ENCODE peak calls at places on chromosomes 13 and 19, in nine cellular contexts. L is upper lobe of left lung, P is psoas muscle, U is bronchial epithelial cell, I is NB4, J is lower leg skin, K is BE2C, H is osteoblast, O is HL-60. G is an unnamed sample.
A peak's percentile ranks its signal among the peaks of the same experiment; 100 is the strongest.

GRCh38 chr13:52933547-52934167 is 85.2 kb upstream of the PCDH8 start:
- DNase-seq in L (peak; percentile 53), P (no peak), U (no peak), I (no peak), J (no peak), K (no peak), H (no peak), O (no peak), G (no peak)

GRCh38 chr13:20870829-20871228 is 31.7 kb downstream of the XPO4 start:
- DNase-seq in L (no peak), P (no peak), U (no peak), I (no peak), J (no peak), K (no peak), H (no peak), O (no peak), G (no peak)

GRCh38 chr13:99388334-99388923 is 81.2 kb upstream of the GPR183 start:
- DNase-seq in L (no peak), P (no peak), U (no peak), I (no peak), J (peak; percentile 83), K (no peak), H (no peak), O (no peak), G (no peak)

GRCh38 chr13:99834246-99834645 is 137.3 kb downstream of the ZIC5 start:
- DNase-seq in L (no peak), P (no peak), U (no peak), I (no peak), J (no peak), K (no peak), H (no peak), O (no peak), G (no peak)

GRCh38 chr19:37564624-37565369 is 29.8 kb downstream of the ZNF571 start:
- DNase-seq in L (no peak), P (no peak), U (no peak), I (peak; percentile 2), J (no peak), K (no peak), H (peak; percentile 32), O (no peak), G (no peak)

GRCh38 chr19:53091413-53091812 is 11.8 kb downstream of the ZNF160 start:
- DNase-seq in L (peak; percentile 42), P (no peak), U (no peak), I (no peak), J (no peak), K (no peak), H (no peak), O (no peak), G (no peak)

GRCh38 chr13:99796175-99796819 is 175.3 kb downstream of the ZIC5 start:
- DNase-seq in L (no peak), P (no peak), U (peak; percentile 26), I (peak; percentile 66), J (no peak), K (no peak), H (no peak), O (no peak), G (peak; percentile 52)

GRCh38 chr19:46717034-46717715 is at the start of gene PRKD2:
- DNase-seq in L (peak; percentile 100), P (peak; percentile 93), U (peak; percentile 31), I (peak; percentile 97), J (peak; percentile 99), K (peak; percentile 91), H (peak; percentile 99), O (peak; percentile 77), G (peak; percentile 80)

GRCh38 chr19:3481241-3482090 is 1.1 kb upstream of the SMIM24 start:
- DNase-seq in L (peak; percentile 54), P (no peak), U (no peak), I (no peak), J (no peak), K (no peak), H (peak; percentile 77), O (no peak), G (no peak)

GRCh38 chr19:29485293-29485692 is 40.5 kb upstream of the VSTM2B start:
- DNase-seq in L (no peak), P (no peak), U (no peak), I (no peak), J (peak; percentile 66), K (no peak), H (no peak), O (no peak), G (no peak)

GRCh38 chr19:35555301-35556005 is 8.0 kb downstream of the ATP4A start:
- DNase-seq in L (no peak), P (no peak), U (no peak), I (peak; percentile 38), J (no peak), K (peak; percentile 68), H (peak; percentile 83), O (no peak), G (peak; percentile 16)

GRCh38 chr13:47455581-47455980 is 545.5 kb downstream of the SUCLA2 start:
- DNase-seq in L (no peak), P (no peak), U (no peak), I (peak; percentile 6), J (no peak), K (peak; percentile 14), H (no peak), O (no peak), G (no peak)
- TF ChIP-seq CTCF in L (no peak), P (no peak), U (no peak), I (no peak), J (no peak), K (peak; percentile 30), H (peak; percentile 19), O (no peak), G (peak; percentile 17)

GRCh38 chr19:19337120-19337519 is 16.5 kb downstream of the MAU2 start:
- DNase-seq in L (no peak), P (no peak), U (no peak), I (no peak), J (no peak), K (no peak), H (no peak), O (no peak), G (no peak)

GRCh38 chr19:19336597-19336996 is 16.0 kb downstream of the MAU2 start:
- DNase-seq in L (no peak), P (no peak), U (no peak), I (no peak), J (no peak), K (no peak), H (no peak), O (no peak), G (no peak)

GRCh38 chr19:19341026-19341425 is 20.4 kb downstream of the MAU2 start:
- DNase-seq in L (peak; percentile 65), P (no peak), U (no peak), I (no peak), J (no peak), K (no peak), H (peak; percentile 65), O (no peak), G (no peak)

GRCh38 chr19:19335408-19336158 is 15.0 kb downstream of the MAU2 start:
- DNase-seq in L (no peak), P (no peak), U (no peak), I (no peak), J (no peak), K (no peak), H (peak; percentile 39), O (no peak), G (no peak)

GRCh38 chr19:19338082-19338481 is 17.5 kb downstream of the MAU2 start:
- DNase-seq in L (no peak), P (no peak), U (no peak), I (no peak), J (no peak), K (no peak), H (peak; percentile 100), O (no peak), G (peak; percentile 71)
- H3K4me3 ChIP-seq in L (no peak overlapping the region), P (no peak overlapping the region), U (no peak overlapping the region), I (no peak overlapping the region), J (no peak overlapping the region), K (no peak overlapping the region), H (no peak overlapping the region), O (no peak overlapping the region), G (no peak overlapping the region)

GRCh38 chr19:1875646-1876493 is 9.4 kb downstream of the ABHD17A start:
- DNase-seq in L (peak; percentile 97), P (peak; percentile 93), U (peak; percentile 67), I (peak; percentile 90), J (peak; percentile 98), K (peak; percentile 95), H (peak; percentile 99), O (peak; percentile 89), G (peak; percentile 87)
- TF ChIP-seq CTCF in L (no peak), P (peak; percentile 4), U (no peak), I (no peak), J (no peak), K (no peak), H (no peak), O (no peak), G (no peak)

GRCh38 chr19:11483176-11484111 is 2.6 kb upstream of the ELAVL3 start:
- DNase-seq in L (peak; percentile 80), P (no peak), U (no peak), I (no peak), J (no peak), K (no peak), H (peak; percentile 48), O (no peak), G (no peak)

GRCh38 chr19:11482384-11483050 is 1.7 kb upstream of the ELAVL3 start:
- DNase-seq in L (peak; percentile 98), P (peak; percentile 84), U (peak; percentile 32), I (peak; percentile 91), J (peak; percentile 96), K (peak; percentile 94), H (peak; percentile 100), O (peak; percentile 86), G (peak; percentile 64)

GRCh38 chr19:11480927-11481776 is at the start of gene ELAVL3:
- DNase-seq in L (peak; percentile 82), P (no peak), U (no peak), I (no peak), J (no peak), K (peak; percentile 83), H (peak; percentile 94), O (no peak), G (no peak)

GRCh38 chr19:11480081-11480926 is 542 bp downstream of the ELAVL3 start:
- DNase-seq in L (peak; percentile 83), P (no peak), U (no peak), I (peak; percentile 27), J (no peak), K (peak; percentile 67), H (peak; percentile 80), O (no peak), G (no peak)

GRCh38 chr19:11481777-11482383 is 1.0 kb upstream of the ELAVL3 start:
- DNase-seq in L (peak; percentile 89), P (peak; percentile 76), U (peak; percentile 65), I (peak; percentile 92), J (peak; percentile 89), K (peak; percentile 96), H (peak; percentile 100), O (peak; percentile 58), G (peak; percentile 71)
- H3K4me3 ChIP-seq in L (no peak overlapping the region), P (peak overlapping the region; percentile 57), U (peak overlapping the region; percentile 26), I (no peak overlapping the region), J (no peak overlapping the region), K (peak overlapping the region; percentile 43), H (peak overlapping the region; percentile 64), O (peak overlapping the region; percentile 26), G (peak overlapping the region; percentile 26)

DNA sequence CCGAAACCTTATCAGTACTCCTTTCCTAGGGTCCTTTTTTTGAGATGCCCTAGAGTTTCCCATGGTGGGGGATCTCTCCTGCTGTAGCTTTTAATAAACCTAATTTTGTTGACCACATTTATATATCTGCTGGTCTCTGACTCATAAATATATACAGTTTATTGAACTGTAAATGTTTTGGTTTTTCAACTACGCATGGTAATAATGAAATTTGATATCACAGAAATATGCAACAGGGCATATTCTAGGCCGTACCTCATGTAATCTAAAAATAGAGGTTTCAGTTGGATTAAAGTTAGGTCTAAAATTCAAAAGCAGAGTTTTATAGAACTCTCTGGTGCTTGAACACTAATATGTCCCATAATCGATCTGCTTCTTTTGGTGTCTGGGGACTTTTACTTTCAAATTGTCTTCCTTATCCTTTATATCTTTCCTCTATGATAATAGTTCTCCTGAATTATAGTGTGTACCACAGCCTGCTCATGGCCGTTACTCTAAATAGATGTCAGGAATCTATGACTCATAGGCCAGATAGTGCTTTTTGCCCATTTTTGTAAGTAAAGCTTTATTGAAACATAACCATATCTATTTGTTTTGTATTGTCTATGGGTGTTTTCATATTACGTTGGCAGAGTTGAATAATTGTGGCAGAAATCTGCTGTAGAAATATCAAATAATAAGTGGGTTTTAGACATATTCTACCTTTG is 324.8 kb upstream of the PCDH9 start:
- DNase-seq in L (no peak), P (no peak), U (no peak), I (no peak), J (no peak), K (no peak), H (no peak), O (no peak), G (peak; percentile 62)
- TF ChIP-seq CTCF in L (no peak), P (no peak), U (no peak), I (no peak), J (no peak), K (no peak), H (no peak), O (no peak), G (no peak)

G was measured in astrocyte of the spinal cord.